ENCODE peak calls at places on chromosomes 6 and 20, in nine cellular contexts. One of them, this sample, is unnamed.

GRCh38 chr20:50824137-50824536 is 29.3 kb downstream of the BCAS4 start:
- DNase-seq in RWPE2: no peak
- DNase-seq in AG10803: peak
- DNase-seq in COR-L47: no peak
- DNase-seq in activated CD4-positive, alpha-beta T cell treated with anti-CD3 and anti-CD28 coated beads, Interleukin-2, amount 50 U/mL, for 1 hour: no peak
- DNase-seq in stimulated activated CD4-positive, alpha-beta T cell treated with anti-CD3 and anti-CD28 coated beads, Interleukin-12 subunit alpha, Interleukin-12 subunit beta, amount 100 ng/mL, for 48 hours: no peak
- DNase-seq in T-helper 1 cell: no peak
- DNase-seq in body of pancreas: peak
- DNase-seq in IMR-90: peak
- DNase-seq in this sample: no peak

GRCh38 chr20:38338849-38339520 is 7.3 kb upstream of the LBP start:
- DNase-seq in RWPE2: no peak
- DNase-seq in AG10803: no peak
- DNase-seq in COR-L47: no peak
- DNase-seq in activated CD4-positive, alpha-beta T cell treated with anti-CD3 and anti-CD28 coated beads, Interleukin-2, amount 50 U/mL, for 1 hour: no peak
- DNase-seq in stimulated activated CD4-positive, alpha-beta T cell treated with anti-CD3 and anti-CD28 coated beads, Interleukin-12 subunit alpha, Interleukin-12 subunit beta, amount 100 ng/mL, for 48 hours: no peak
- DNase-seq in T-helper 1 cell: no peak
- DNase-seq in body of pancreas: no peak
- DNase-seq in IMR-90: no peak
- DNase-seq in this sample: no peak

GRCh38 chr6:73579389-73579788 is 58.6 kb upstream of the EEF1A1 start:
- DNase-seq in RWPE2: no peak
- DNase-seq in AG10803: no peak
- DNase-seq in COR-L47: no peak
- DNase-seq in activated CD4-positive, alpha-beta T cell treated with anti-CD3 and anti-CD28 coated beads, Interleukin-2, amount 50 U/mL, for 1 hour: no peak
- DNase-seq in stimulated activated CD4-positive, alpha-beta T cell treated with anti-CD3 and anti-CD28 coated beads, Interleukin-12 subunit alpha, Interleukin-12 subunit beta, amount 100 ng/mL, for 48 hours: no peak
- DNase-seq in T-helper 1 cell: no peak
- DNase-seq in body of pancreas: no peak
- DNase-seq in IMR-90: no peak
- DNase-seq in this sample: no peak

GRCh38 chr6:170147832-170148708 is 142.8 kb downstream of the DLL1 start:
- DNase-seq in RWPE2: no peak
- DNase-seq in AG10803: no peak
- DNase-seq in COR-L47: no peak
- DNase-seq in activated CD4-positive, alpha-beta T cell treated with anti-CD3 and anti-CD28 coated beads, Interleukin-2, amount 50 U/mL, for 1 hour: peak
- DNase-seq in stimulated activated CD4-positive, alpha-beta T cell treated with anti-CD3 and anti-CD28 coated beads, Interleukin-12 subunit alpha, Interleukin-12 subunit beta, amount 100 ng/mL, for 48 hours: peak
- DNase-seq in T-helper 1 cell: peak
- DNase-seq in body of pancreas: no peak
- DNase-seq in IMR-90: no peak
- DNase-seq in this sample: no peak

GRCh38 chr6:159654483-159655098 is 38.5 kb downstream of the SOD2 start:
- DNase-seq in RWPE2: no peak
- DNase-seq in AG10803: peak
- DNase-seq in COR-L47: peak
- DNase-seq in activated CD4-positive, alpha-beta T cell treated with anti-CD3 and anti-CD28 coated beads, Interleukin-2, amount 50 U/mL, for 1 hour: no peak
- DNase-seq in stimulated activated CD4-positive, alpha-beta T cell treated with anti-CD3 and anti-CD28 coated beads, Interleukin-12 subunit alpha, Interleukin-12 subunit beta, amount 100 ng/mL, for 48 hours: no peak
- DNase-seq in T-helper 1 cell: peak
- DNase-seq in body of pancreas: no peak
- DNase-seq in IMR-90: peak
- DNase-seq in this sample: no peak

GRCh38 chr20:13915244-13915643 is 75.2 kb downstream of the SEL1L2 start:
- DNase-seq in RWPE2: no peak
- DNase-seq in AG10803: no peak
- DNase-seq in COR-L47: no peak
- DNase-seq in activated CD4-positive, alpha-beta T cell treated with anti-CD3 and anti-CD28 coated beads, Interleukin-2, amount 50 U/mL, for 1 hour: no peak
- DNase-seq in stimulated activated CD4-positive, alpha-beta T cell treated with anti-CD3 and anti-CD28 coated beads, Interleukin-12 subunit alpha, Interleukin-12 subunit beta, amount 100 ng/mL, for 48 hours: no peak
- DNase-seq in T-helper 1 cell: no peak
- DNase-seq in body of pancreas: no peak
- DNase-seq in IMR-90: no peak
- DNase-seq in this sample: no peak

GRCh38 chr20:23148721-23149570 is 62.8 kb upstream of the CD93 start:
- DNase-seq in RWPE2: peak
- DNase-seq in AG10803: no peak
- DNase-seq in COR-L47: no peak
- DNase-seq in activated CD4-positive, alpha-beta T cell treated with anti-CD3 and anti-CD28 coated beads, Interleukin-2, amount 50 U/mL, for 1 hour: no peak
- DNase-seq in stimulated activated CD4-positive, alpha-beta T cell treated with anti-CD3 and anti-CD28 coated beads, Interleukin-12 subunit alpha, Interleukin-12 subunit beta, amount 100 ng/mL, for 48 hours: no peak
- DNase-seq in T-helper 1 cell: no peak
- DNase-seq in body of pancreas: no peak
- DNase-seq in IMR-90: no peak
- DNase-seq in this sample: no peak

GRCh38 chr6:41347349-41348050 is 12.1 kb downstream of the NCR2 start:
- DNase-seq in RWPE2: no peak
- DNase-seq in AG10803: no peak
- DNase-seq in COR-L47: no peak
- DNase-seq in activated CD4-positive, alpha-beta T cell treated with anti-CD3 and anti-CD28 coated beads, Interleukin-2, amount 50 U/mL, for 1 hour: no peak
- DNase-seq in stimulated activated CD4-positive, alpha-beta T cell treated with anti-CD3 and anti-CD28 coated beads, Interleukin-12 subunit alpha, Interleukin-12 subunit beta, amount 100 ng/mL, for 48 hours: no peak
- DNase-seq in T-helper 1 cell: no peak
- DNase-seq in body of pancreas: no peak
- DNase-seq in IMR-90: no peak
- DNase-seq in this sample: peak

GRCh38 chr20:63223121-63223825 is 7.3 kb upstream of the YTHDF1 start:
- DNase-seq in RWPE2: no peak
- DNase-seq in AG10803: peak
- DNase-seq in COR-L47: no peak
- DNase-seq in activated CD4-positive, alpha-beta T cell treated with anti-CD3 and anti-CD28 coated beads, Interleukin-2, amount 50 U/mL, for 1 hour: peak
- DNase-seq in stimulated activated CD4-positive, alpha-beta T cell treated with anti-CD3 and anti-CD28 coated beads, Interleukin-12 subunit alpha, Interleukin-12 subunit beta, amount 100 ng/mL, for 48 hours: no peak
- DNase-seq in T-helper 1 cell: peak
- DNase-seq in body of pancreas: peak
- DNase-seq in IMR-90: peak
- DNase-seq in this sample: no peak

GRCh38 chr20:37833172-37833915 is 69.6 kb upstream of the VSTM2L start:
- DNase-seq in RWPE2: no peak
- DNase-seq in AG10803: no peak
- DNase-seq in COR-L47: no peak
- DNase-seq in activated CD4-positive, alpha-beta T cell treated with anti-CD3 and anti-CD28 coated beads, Interleukin-2, amount 50 U/mL, for 1 hour: no peak
- DNase-seq in stimulated activated CD4-positive, alpha-beta T cell treated with anti-CD3 and anti-CD28 coated beads, Interleukin-12 subunit alpha, Interleukin-12 subunit beta, amount 100 ng/mL, for 48 hours: no peak
- DNase-seq in T-helper 1 cell: no peak
- DNase-seq in body of pancreas: no peak
- DNase-seq in IMR-90: no peak
- DNase-seq in this sample: no peak

GRCh38 chr6:37433657-37434271 is 743 bp downstream of the CMTR1 start:
- DNase-seq in RWPE2: no peak
- DNase-seq in AG10803: no peak
- DNase-seq in COR-L47: no peak
- DNase-seq in activated CD4-positive, alpha-beta T cell treated with anti-CD3 and anti-CD28 coated beads, Interleukin-2, amount 50 U/mL, for 1 hour: peak
- DNase-seq in stimulated activated CD4-positive, alpha-beta T cell treated with anti-CD3 and anti-CD28 coated beads, Interleukin-12 subunit alpha, Interleukin-12 subunit beta, amount 100 ng/mL, for 48 hours: peak
- DNase-seq in T-helper 1 cell: peak
- DNase-seq in body of pancreas: peak
- DNase-seq in IMR-90: peak
- DNase-seq in this sample: no peak

GRCh38 chr6:35737413-35738211 is 780 bp downstream of the ARMC12 start:
- DNase-seq in RWPE2: no peak
- DNase-seq in AG10803: peak
- DNase-seq in COR-L47: peak
- DNase-seq in activated CD4-positive, alpha-beta T cell treated with anti-CD3 and anti-CD28 coated beads, Interleukin-2, amount 50 U/mL, for 1 hour: no peak
- DNase-seq in stimulated activated CD4-positive, alpha-beta T cell treated with anti-CD3 and anti-CD28 coated beads, Interleukin-12 subunit alpha, Interleukin-12 subunit beta, amount 100 ng/mL, for 48 hours: no peak
- DNase-seq in T-helper 1 cell: peak
- DNase-seq in body of pancreas: peak
- DNase-seq in IMR-90: peak
- DNase-seq in this sample: no peak

GRCh38 chr6:166866839-166867637 is 89.3 kb downstream of the RNASET2 start:
- DNase-seq in RWPE2: no peak
- DNase-seq in AG10803: no peak
- DNase-seq in COR-L47: no peak
- DNase-seq in activated CD4-positive, alpha-beta T cell treated with anti-CD3 and anti-CD28 coated beads, Interleukin-2, amount 50 U/mL, for 1 hour: no peak
- DNase-seq in stimulated activated CD4-positive, alpha-beta T cell treated with anti-CD3 and anti-CD28 coated beads, Interleukin-12 subunit alpha, Interleukin-12 subunit beta, amount 100 ng/mL, for 48 hours: no peak
- DNase-seq in T-helper 1 cell: no peak
- DNase-seq in body of pancreas: no peak
- DNase-seq in IMR-90: no peak
- DNase-seq in this sample: no peak

GRCh38 chr6:165486183-165487137 is 176.6 kb downstream of the PDE10A start:
- DNase-seq in RWPE2: no peak
- DNase-seq in AG10803: peak
- DNase-seq in COR-L47: no peak
- DNase-seq in activated CD4-positive, alpha-beta T cell treated with anti-CD3 and anti-CD28 coated beads, Interleukin-2, amount 50 U/mL, for 1 hour: no peak
- DNase-seq in stimulated activated CD4-positive, alpha-beta T cell treated with anti-CD3 and anti-CD28 coated beads, Interleukin-12 subunit alpha, Interleukin-12 subunit beta, amount 100 ng/mL, for 48 hours: no peak
- DNase-seq in T-helper 1 cell: no peak
- DNase-seq in body of pancreas: no peak
- DNase-seq in IMR-90: no peak
- DNase-seq in this sample: no peak

GRCh38 chr6:13979284-13980171 is 54.8 kb downstream of the RNF182 start:
- DNase-seq in RWPE2: no peak
- DNase-seq in AG10803: no peak
- DNase-seq in COR-L47: no peak
- DNase-seq in activated CD4-positive, alpha-beta T cell treated with anti-CD3 and anti-CD28 coated beads, Interleukin-2, amount 50 U/mL, for 1 hour: no peak
- DNase-seq in stimulated activated CD4-positive, alpha-beta T cell treated with anti-CD3 and anti-CD28 coated beads, Interleukin-12 subunit alpha, Interleukin-12 subunit beta, amount 100 ng/mL, for 48 hours: no peak
- DNase-seq in T-helper 1 cell: no peak
- DNase-seq in body of pancreas: no peak
- DNase-seq in IMR-90: no peak
- DNase-seq in this sample: no peak

GRCh38 chr6:87473419-87473903 is 687 bp downstream of the SLC35A1 start:
- DNase-seq in RWPE2: no peak
- DNase-seq in AG10803: peak
- DNase-seq in COR-L47: peak
- DNase-seq in activated CD4-positive, alpha-beta T cell treated with anti-CD3 and anti-CD28 coated beads, Interleukin-2, amount 50 U/mL, for 1 hour: peak
- DNase-seq in stimulated activated CD4-positive, alpha-beta T cell treated with anti-CD3 and anti-CD28 coated beads, Interleukin-12 subunit alpha, Interleukin-12 subunit beta, amount 100 ng/mL, for 48 hours: peak
- DNase-seq in T-helper 1 cell: peak
- DNase-seq in body of pancreas: no peak
- DNase-seq in IMR-90: peak
- DNase-seq in this sample: no peak

GRCh38 chr6:69232506-69233194 is 564.2 kb downstream of the LMBRD1 start:
- DNase-seq in RWPE2: peak
- DNase-seq in AG10803: peak
- DNase-seq in COR-L47: peak
- DNase-seq in activated CD4-positive, alpha-beta T cell treated with anti-CD3 and anti-CD28 coated beads, Interleukin-2, amount 50 U/mL, for 1 hour: peak
- DNase-seq in stimulated activated CD4-positive, alpha-beta T cell treated with anti-CD3 and anti-CD28 coated beads, Interleukin-12 subunit alpha, Interleukin-12 subunit beta, amount 100 ng/mL, for 48 hours: peak
- DNase-seq in T-helper 1 cell: peak
- DNase-seq in body of pancreas: peak
- DNase-seq in IMR-90: peak
- DNase-seq in this sample: peak

GRCh38 chr20:50313223-50313820 is 122.7 kb downstream of the CEBPB start:
- DNase-seq in RWPE2: peak
- DNase-seq in AG10803: no peak
- DNase-seq in COR-L47: no peak
- DNase-seq in activated CD4-positive, alpha-beta T cell treated with anti-CD3 and anti-CD28 coated beads, Interleukin-2, amount 50 U/mL, for 1 hour: no peak
- DNase-seq in stimulated activated CD4-positive, alpha-beta T cell treated with anti-CD3 and anti-CD28 coated beads, Interleukin-12 subunit alpha, Interleukin-12 subunit beta, amount 100 ng/mL, for 48 hours: no peak
- DNase-seq in T-helper 1 cell: no peak
- DNase-seq in body of pancreas: no peak
- DNase-seq in IMR-90: peak
- DNase-seq in this sample: no peak

GRCh38 chr6:3566812-3567211 is 110.0 kb upstream of the SLC22A23 start:
- DNase-seq in RWPE2: no peak
- DNase-seq in AG10803: peak
- DNase-seq in COR-L47: no peak
- DNase-seq in activated CD4-positive, alpha-beta T cell treated with anti-CD3 and anti-CD28 coated beads, Interleukin-2, amount 50 U/mL, for 1 hour: no peak
- DNase-seq in stimulated activated CD4-positive, alpha-beta T cell treated with anti-CD3 and anti-CD28 coated beads, Interleukin-12 subunit alpha, Interleukin-12 subunit beta, amount 100 ng/mL, for 48 hours: no peak
- DNase-seq in T-helper 1 cell: no peak
- DNase-seq in body of pancreas: no peak
- DNase-seq in IMR-90: peak
- DNase-seq in this sample: no peak

GRCh38 chr6:72363844-72364740 is 257.8 kb upstream of the KCNQ5 start:
- DNase-seq in RWPE2: peak
- DNase-seq in AG10803: peak
- DNase-seq in COR-L47: no peak
- DNase-seq in activated CD4-positive, alpha-beta T cell treated with anti-CD3 and anti-CD28 coated beads, Interleukin-2, amount 50 U/mL, for 1 hour: no peak
- DNase-seq in stimulated activated CD4-positive, alpha-beta T cell treated with anti-CD3 and anti-CD28 coated beads, Interleukin-12 subunit alpha, Interleukin-12 subunit beta, amount 100 ng/mL, for 48 hours: no peak
- DNase-seq in T-helper 1 cell: no peak
- DNase-seq in body of pancreas: no peak
- DNase-seq in IMR-90: peak
- DNase-seq in this sample: no peak